ENCODE peak calls at places on chromosomes 6 and 20, in five cellular contexts. One of them, this sample, is unnamed.

GRCh38 chr6:168865-169455 is 123.3 kb upstream of the DUSP22 start:
- DNase-seq in esophagus squamous epithelium: no peak
- DNase-seq in brain microvascular endothelial cell: no peak
- DNase-seq in fibroblast of lung: peak; percentile 69
- DNase-seq in kidney epithelial cell: peak; percentile 18
- DNase-seq in this sample: peak; percentile 38

GRCh38 chr20:40156600-40157307 is 532.3 kb downstream of the MAFB start:
- DNase-seq in esophagus squamous epithelium: no peak
- DNase-seq in fibroblast of lung: no peak
- DNase-seq in brain microvascular endothelial cell: no peak
- DNase-seq in kidney epithelial cell: no peak
- DNase-seq in this sample: no peak

GRCh38 chr6:41427642-41428401 is 92.4 kb downstream of the NCR2 start:
- DNase-seq in fibroblast of lung: no peak
- DNase-seq in brain microvascular endothelial cell: no peak
- DNase-seq in kidney epithelial cell: no peak
- DNase-seq in esophagus squamous epithelium: no peak
- DNase-seq in this sample: no peak

GRCh38 chr20:62464990-62465389 is 10.8 kb downstream of the GATA5 start:
- DNase-seq in brain microvascular endothelial cell: no peak
- DNase-seq in kidney epithelial cell: no peak
- DNase-seq in fibroblast of lung: no peak
- DNase-seq in esophagus squamous epithelium: no peak
- DNase-seq in this sample: no peak

GRCh38 chr6:84329077-84329476 is 101.6 kb upstream of the CEP162 start:
- DNase-seq in fibroblast of lung: no peak
- DNase-seq in esophagus squamous epithelium: no peak
- DNase-seq in kidney epithelial cell: no peak
- DNase-seq in brain microvascular endothelial cell: no peak
- DNase-seq in this sample: no peak

GRCh38 chr20:58245181-58245891 is 16.9 kb upstream of the ANKRD60 start:
- DNase-seq in kidney epithelial cell: no peak
- DNase-seq in fibroblast of lung: no peak
- DNase-seq in esophagus squamous epithelium: no peak
- DNase-seq in brain microvascular endothelial cell: no peak
- DNase-seq in this sample: no peak

GRCh38 chr6:99736302-99736701 is 129.7 kb downstream of the PRDM13 start:
- DNase-seq in esophagus squamous epithelium: no peak
- DNase-seq in fibroblast of lung: no peak
- DNase-seq in kidney epithelial cell: no peak
- DNase-seq in brain microvascular endothelial cell: no peak
- DNase-seq in this sample: no peak

GRCh38 chr20:7505152-7505834 is 435.0 kb downstream of the HAO1 start:
- DNase-seq in esophagus squamous epithelium: no peak
- DNase-seq in fibroblast of lung: no peak
- DNase-seq in kidney epithelial cell: no peak
- DNase-seq in brain microvascular endothelial cell: no peak
- DNase-seq in this sample: no peak

GRCh38 chr20:25317351-25318075 is 69.6 kb downstream of the PYGB start:
- DNase-seq in kidney epithelial cell: no peak
- DNase-seq in fibroblast of lung: no peak
- DNase-seq in brain microvascular endothelial cell: no peak
- DNase-seq in esophagus squamous epithelium: no peak
- DNase-seq in this sample: no peak

GRCh38 chr6:163670283-163670682 is 255.8 kb downstream of the QKI start:
- DNase-seq in brain microvascular endothelial cell: no peak
- DNase-seq in fibroblast of lung: no peak
- DNase-seq in esophagus squamous epithelium: no peak
- DNase-seq in kidney epithelial cell: no peak
- DNase-seq in this sample: no peak

GRCh38 chr6:56551409-56552120 is 91.1 kb downstream of the DST start:
- DNase-seq in brain microvascular endothelial cell: no peak
- DNase-seq in fibroblast of lung: no peak
- DNase-seq in esophagus squamous epithelium: no peak
- DNase-seq in kidney epithelial cell: no peak
- DNase-seq in this sample: no peak

GRCh38 chr6:146857180-146857959 is 258.6 kb downstream of the ADGB start:
- DNase-seq in brain microvascular endothelial cell: peak; percentile 78
- DNase-seq in esophagus squamous epithelium: no peak
- DNase-seq in fibroblast of lung: peak; percentile 95
- DNase-seq in kidney epithelial cell: peak; percentile 26
- DNase-seq in this sample: peak; percentile 43
- H3K4me3 ChIP-seq in brain microvascular endothelial cell: peak overlapping the region; percentile 49
- H3K4me3 ChIP-seq in esophagus squamous epithelium: peak overlapping the region; percentile 26
- H3K4me3 ChIP-seq in fibroblast of lung: no peak overlapping the region
- H3K4me3 ChIP-seq in kidney epithelial cell: peak overlapping the region; percentile 29
- H3K4me3 ChIP-seq in this sample: peak overlapping the region; percentile 43

GRCh38 chr6:47788498-47788884 is 6.7 kb downstream of the OPN5 start:
- DNase-seq in fibroblast of lung: no peak
- DNase-seq in kidney epithelial cell: no peak
- DNase-seq in esophagus squamous epithelium: no peak
- DNase-seq in brain microvascular endothelial cell: no peak
- DNase-seq in this sample: no peak

GRCh38 chr6:47789553-47789952 is 7.7 kb downstream of the OPN5 start:
- DNase-seq in brain microvascular endothelial cell: no peak
- DNase-seq in esophagus squamous epithelium: no peak
- DNase-seq in kidney epithelial cell: no peak
- DNase-seq in fibroblast of lung: no peak
- DNase-seq in this sample: no peak

GRCh38 chr6:47785187-47785586 is 3.4 kb downstream of the OPN5 start:
- DNase-seq in fibroblast of lung: no peak
- DNase-seq in brain microvascular endothelial cell: no peak
- DNase-seq in esophagus squamous epithelium: no peak
- DNase-seq in kidney epithelial cell: peak; percentile 61
- DNase-seq in this sample: no peak

GRCh38 chr6:47792216-47792733 is 10.4 kb downstream of the OPN5 start:
- DNase-seq in esophagus squamous epithelium: no peak
- DNase-seq in fibroblast of lung: no peak
- DNase-seq in kidney epithelial cell: no peak
- DNase-seq in brain microvascular endothelial cell: no peak
- DNase-seq in this sample: no peak

GRCh38 chr6:47787620-47788497 is 6.0 kb downstream of the OPN5 start:
- DNase-seq in brain microvascular endothelial cell: peak; percentile 32
- DNase-seq in kidney epithelial cell: no peak
- DNase-seq in fibroblast of lung: peak; percentile 81
- DNase-seq in esophagus squamous epithelium: no peak
- DNase-seq in this sample: peak; percentile 51
- H3K4me3 ChIP-seq in brain microvascular endothelial cell: no peak overlapping the region
- H3K4me3 ChIP-seq in kidney epithelial cell: no peak overlapping the region
- H3K4me3 ChIP-seq in fibroblast of lung: no peak overlapping the region
- H3K4me3 ChIP-seq in esophagus squamous epithelium: no peak overlapping the region
- H3K4me3 ChIP-seq in this sample: no peak overlapping the region

DNA sequence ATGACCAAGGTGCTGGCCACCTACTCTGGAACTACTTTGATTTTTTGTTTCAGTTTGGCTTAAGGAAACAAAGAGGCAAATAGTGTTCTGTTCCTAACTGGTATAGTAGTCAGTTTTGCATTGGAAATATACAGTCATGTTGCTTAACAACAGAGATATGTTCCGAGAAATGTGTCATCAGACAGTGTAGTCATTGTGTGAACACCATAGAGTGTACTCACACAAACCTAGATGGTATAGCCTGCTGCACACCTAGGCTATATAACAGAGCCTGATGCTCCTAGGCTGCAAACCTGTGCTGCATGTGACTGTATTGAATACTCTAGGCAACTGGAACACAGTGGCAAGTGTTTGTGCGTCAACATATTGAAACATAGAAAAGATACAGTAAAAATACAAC is 80.4 kb downstream of the ARID1B start:
- DNase-seq in esophagus squamous epithelium: no peak
- DNase-seq in kidney epithelial cell: no peak
- DNase-seq in brain microvascular endothelial cell: no peak
- DNase-seq in fibroblast of lung: no peak
- DNase-seq in this sample: no peak
- H3K4me3 ChIP-seq in esophagus squamous epithelium: no peak overlapping the region
- H3K4me3 ChIP-seq in kidney epithelial cell: no peak overlapping the region
- H3K4me3 ChIP-seq in brain microvascular endothelial cell: no peak overlapping the region
- H3K4me3 ChIP-seq in fibroblast of lung: no peak overlapping the region
- H3K4me3 ChIP-seq in this sample: no peak overlapping the region

GRCh38 chr6:90146914-90147668 is 149.6 kb downstream of the BACH2 start:
- DNase-seq in esophagus squamous epithelium: no peak
- DNase-seq in kidney epithelial cell: no peak
- DNase-seq in fibroblast of lung: no peak
- DNase-seq in brain microvascular endothelial cell: no peak
- DNase-seq in this sample: no peak
- H3K4me3 ChIP-seq in esophagus squamous epithelium: no peak overlapping the region
- H3K4me3 ChIP-seq in kidney epithelial cell: no peak overlapping the region
- H3K4me3 ChIP-seq in fibroblast of lung: no peak overlapping the region
- H3K4me3 ChIP-seq in brain microvascular endothelial cell: no peak overlapping the region
- H3K4me3 ChIP-seq in this sample: no peak overlapping the region

GRCh38 chr20:18524646-18525045 is 16.9 kb downstream of the SEC23B start:
- DNase-seq in kidney epithelial cell: no peak
- DNase-seq in esophagus squamous epithelium: no peak
- DNase-seq in fibroblast of lung: peak; percentile 65
- DNase-seq in brain microvascular endothelial cell: peak; percentile 48
- DNase-seq in this sample: no peak
- H3K4me3 ChIP-seq in kidney epithelial cell: no peak overlapping the region
- H3K4me3 ChIP-seq in esophagus squamous epithelium: no peak overlapping the region
- H3K4me3 ChIP-seq in fibroblast of lung: no peak overlapping the region
- H3K4me3 ChIP-seq in brain microvascular endothelial cell: no peak overlapping the region
- H3K4me3 ChIP-seq in this sample: no peak overlapping the region